ENCODE peak calls at places on chromosomes 11 and 22, in five cellular contexts. B, S, Y, M and F are unnamed samples.

GRCh38 chr11:43908191-43908590 is 27.6 kb downstream of the ALKBH3 start:
- DNase-seq in B (no peak), S (peak), Y (no peak), M (no peak), F (peak)

GRCh38 chr22:27720860-27721259 is 80.7 kb downstream of the MN1 start:
- DNase-seq in B (no peak), S (no peak), Y (no peak), M (no peak), F (no peak)

GRCh38 chr11:40722179-40722795 is 737.2 kb downstream of the LRRC4C start:
- DNase-seq in B (no peak), S (peak), Y (no peak), M (no peak), F (peak)

GRCh38 chr11:75731095-75731494 is 13.5 kb downstream of the MOGAT2 start:
- DNase-seq in B (no peak), S (no peak), Y (no peak), M (no peak), F (no peak)

GRCh38 chr11:28965824-28966223 is 857.6 kb downstream of the METTL15 start:
- DNase-seq in B (no peak), S (no peak), Y (no peak), M (no peak), F (no peak)

GRCh38 chr11:33197915-33198727 is 36.8 kb upstream of the CSTF3 start:
- DNase-seq in B (no peak), S (no peak), Y (no peak), M (no peak), F (no peak)

GRCh38 chr11:93536346-93536871 is 6.8 kb downstream of the SMCO4 start:
- DNase-seq in B (no peak), S (no peak), Y (no peak), M (no peak), F (no peak)

GRCh38 chr11:72918825-72919224 is 104.6 kb downstream of the ATG16L2 start:
- DNase-seq in B (no peak), S (no peak), Y (no peak), M (no peak), F (no peak)

GRCh38 chr22:27885977-27886842 is 32.8 kb downstream of the PITPNB start:
- DNase-seq in B (peak), S (peak), Y (no peak), M (peak), F (peak)

GRCh38 chr11:67118059-67118766 is 850 bp upstream of the KDM2A start:
- DNase-seq in B (peak), S (peak), Y (peak), M (peak), F (no peak)

GRCh38 chr11:45899086-45899447 is 8.0 kb downstream of the FREY1 start:
- DNase-seq in B (no peak), S (no peak), Y (no peak), M (no peak), F (no peak)

GRCh38 chr22:30317778-30318177 is 9.0 kb downstream of the TBC1D10A start:
- DNase-seq in B (no peak), S (no peak), Y (no peak), M (no peak), F (no peak)

GRCh38 chr11:131584694-131585592 is 214.5 kb downstream of the NTM start:
- DNase-seq in B (no peak), S (no peak), Y (no peak), M (no peak), F (peak)

GRCh38 chr11:80606726-80607125 is 1165.9 kb upstream of the TENM4 start:
- DNase-seq in B (no peak), S (no peak), Y (no peak), M (no peak), F (no peak)

GRCh38 chr11:70241709-70242108 is 28.8 kb upstream of the PPFIA1 start:
- DNase-seq in B (no peak), S (no peak), Y (no peak), M (no peak), F (no peak)

GRCh38 chr11:102345923-102346322 is 1.1 kb upstream of the BIRC2 start:
- DNase-seq in B (peak), S (no peak), Y (no peak), M (peak), F (no peak)

GRCh38 chr11:95499516-95500135 is 268.6 kb upstream of the SESN3 start:
- DNase-seq in B (no peak), S (no peak), Y (no peak), M (no peak), F (no peak)